ENCODE peak calls at places on chromosomes 4 and X, in seven cellular contexts. P is aorta; V is stimulated activated CD4-positive, alpha-beta T cell treated with anti-CD3 and anti-CD28 coated beads, Interleukin-2, amount 100 ng/mL, for 48 hours; Q is RPMI7951; O is NCI-H2107; A is putamen; M is AG20443. H is an unnamed sample.

GRCh38 chr4:87017580-87018061 is 82.8 kb downstream of the AFF1 start:
- DNase-seq in P (no peak), V (no peak), Q (peak), O (no peak), A (no peak), M (peak), H (peak)

GRCh38 chr4:123649644-123650356 is 253.2 kb downstream of the SPRY1 start:
- DNase-seq in P (no peak), V (no peak), Q (peak), O (peak), A (no peak), M (peak), H (no peak)

GRCh38 chr4:122674371-122674770 is 53.5 kb upstream of the IL21 start:
- DNase-seq in P (no peak), V (no peak), Q (no peak), O (no peak), A (no peak), M (no peak), H (no peak)

GRCh38 chrX:122941801-122942200 is 242.3 kb upstream of the GRIA3 start:
- DNase-seq in P (no peak), V (no peak), Q (no peak), O (no peak), A (no peak), M (no peak), H (no peak)

GRCh38 chrX:71859637-71860036 is 51.0 kb upstream of the NHSL2 start:
- DNase-seq in P (no peak), V (peak), Q (peak), O (no peak), A (peak), M (peak), H (peak)

GRCh38 chr4:77145806-77146425 is 11.1 kb upstream of the CCNG2 start:
- DNase-seq in P (no peak), V (no peak), Q (no peak), O (no peak), A (no peak), M (peak), H (no peak)

GRCh38 chrX:79195027-79195426 is 50.5 kb downstream of the GPR174 start:
- DNase-seq in P (no peak), V (no peak), Q (no peak), O (no peak), A (no peak), M (no peak), H (no peak)

GRCh38 chr4:183589710-183590109 is 69.3 kb downstream of the RWDD4 start:
- DNase-seq in P (no peak), V (no peak), Q (peak), O (no peak), A (no peak), M (peak), H (no peak)

GRCh38 chrX:40064055-40064597 is 33.6 kb downstream of the BCOR start:
- DNase-seq in P (peak), V (no peak), Q (no peak), O (peak), A (no peak), M (no peak), H (no peak)

GRCh38 chr4:184648220-184649025 is 824 bp downstream of the CASP3 start:
- DNase-seq in P (peak), V (peak), Q (peak), O (peak), A (peak), M (peak), H (peak)

GRCh38 chr4:104896623-104897296 is 249.9 kb upstream of the TET2 start:
- DNase-seq in P (no peak), V (no peak), Q (no peak), O (no peak), A (no peak), M (no peak), H (no peak)

GRCh38 chrX:54029543-54030143 is 14.6 kb downstream of the PHF8 start:
- DNase-seq in P (no peak), V (no peak), Q (no peak), O (peak), A (no peak), M (no peak), H (no peak)

GRCh38 chr4:173448557-173448918 is 49.6 kb upstream of the SCRG1 start:
- DNase-seq in P (no peak), V (no peak), Q (peak), O (no peak), A (no peak), M (no peak), H (no peak)

GRCh38 chr4:123956204-123956603 is 559.6 kb downstream of the SPRY1 start:
- DNase-seq in P (peak), V (no peak), Q (no peak), O (no peak), A (no peak), M (no peak), H (no peak)

GRCh38 chrX:53048169-53049126 is at the start of gene GPR173:
- DNase-seq in P (peak), V (no peak), Q (peak), O (peak), A (peak), M (peak), H (no peak)

GRCh38 chrX:42837747-42838146 is 59.8 kb upstream of the PPP1R2C start:
- DNase-seq in P (no peak), V (no peak), Q (no peak), O (no peak), A (no peak), M (no peak), H (no peak)

GRCh38 chrX:20019672-20020365 is 29.0 kb upstream of the BCLAF3 start:
- DNase-seq in P (no peak), V (no peak), Q (no peak), O (no peak), A (no peak), M (no peak), H (no peak)

GRCh38 chr4:74638001-74638400 is 156.3 kb downstream of the BTC start:
- DNase-seq in P (no peak), V (no peak), Q (no peak), O (no peak), A (no peak), M (no peak), H (no peak)

H was measured in SK-MEL-5.